ENCODE peak calls at places on chromosomes 1 and 21, in eight cellular contexts. S, I, C, Y, O, G, P and N are unnamed samples.

GRCh38 chr1:18580087-18580486 is 50.6 kb upstream of the PAX7 start:
- DNase-seq in S (no peak), I (no peak), C (no peak), Y (no peak), O (no peak), G (no peak), P (no peak), N (no peak)

GRCh38 chr21:37095821-37096220 is 22.8 kb downstream of the TTC3 start:
- DNase-seq in S (no peak), I (no peak), C (no peak), Y (no peak), O (no peak), G (no peak), P (no peak), N (no peak)

GRCh38 chr1:52877554-52877953 is 35.0 kb downstream of the ZYG11A start:
- DNase-seq in S (no peak), I (no peak), C (no peak), Y (no peak), O (peak), G (no peak), P (no peak), N (no peak)

GRCh38 chr1:111369177-111369576 is 58.4 kb downstream of the OVGP1 start:
- DNase-seq in S (no peak), I (no peak), C (no peak), Y (no peak), O (no peak), G (peak), P (peak), N (no peak)

GRCh38 chr1:111729271-111729921 is 9.8 kb downstream of the INKA2 start:
- DNase-seq in S (no peak), I (no peak), C (no peak), Y (peak), O (no peak), G (no peak), P (peak), N (no peak)

GRCh38 chr1:220874201-220874655 is 5.0 kb upstream of the HLX start:
- DNase-seq in S (no peak), I (peak), C (no peak), Y (no peak), O (peak), G (peak), P (peak), N (peak)

GRCh38 chr1:20185834-20186782 is at the start of the genes PLA2G2C and UBXN10:
- DNase-seq in S (no peak), I (peak), C (peak), Y (peak), O (no peak), G (peak), P (peak), N (peak)

GRCh38 chr1:24635195-24635843 is 7.8 kb upstream of the SRRM1 start:
- DNase-seq in S (no peak), I (peak), C (no peak), Y (no peak), O (peak), G (no peak), P (peak), N (no peak)

GRCh38 chr1:93605812-93606512 is 75.7 kb downstream of the BCAR3 start:
- DNase-seq in S (no peak), I (no peak), C (no peak), Y (no peak), O (peak), G (no peak), P (peak), N (no peak)

GRCh38 chr21:41707231-41707988 is 59.4 kb downstream of the RIPK4 start:
- DNase-seq in S (no peak), I (no peak), C (no peak), Y (no peak), O (no peak), G (no peak), P (no peak), N (no peak)

GRCh38 chr1:47617381-47618221 is 179.8 kb downstream of the FOXD2 start:
- DNase-seq in S (no peak), I (no peak), C (no peak), Y (no peak), O (no peak), G (no peak), P (no peak), N (no peak)

GRCh38 chr21:45424854-45425795 is 20.2 kb downstream of the COL18A1 start:
- DNase-seq in S (no peak), I (no peak), C (peak), Y (no peak), O (no peak), G (no peak), P (no peak), N (no peak)

GRCh38 chr1:62707746-62708123 is 19.5 kb upstream of the DOCK7 start:
- DNase-seq in S (no peak), I (no peak), C (no peak), Y (no peak), O (no peak), G (no peak), P (no peak), N (no peak)

GRCh38 chr21:46661211-46661625 is 25.7 kb downstream of the PRMT2 start:
- DNase-seq in S (no peak), I (no peak), C (no peak), Y (peak), O (peak), G (peak), P (peak), N (peak)

GRCh38 chr1:200240655-200241054 is 169.2 kb downstream of the ZNF281 start:
- DNase-seq in S (no peak), I (no peak), C (no peak), Y (no peak), O (peak), G (no peak), P (peak), N (peak)

GRCh38 chr1:108893141-108893530 is 16.4 kb downstream of the GPSM2 start:
- DNase-seq in S (no peak), I (no peak), C (no peak), Y (no peak), O (peak), G (no peak), P (no peak), N (no peak)

GRCh38 chr21:42669069-42669468 is 15.6 kb downstream of the PDE9A start:
- DNase-seq in S (no peak), I (no peak), C (peak), Y (peak), O (no peak), G (no peak), P (peak), N (no peak)

GRCh38 chr21:39712976-39713375 is 32.0 kb upstream of the IGSF5 start:
- DNase-seq in S (no peak), I (no peak), C (no peak), Y (no peak), O (no peak), G (peak), P (no peak), N (no peak)
- TF ChIP-seq CTCF in S (no peak), I (peak), C (no peak), Y (no peak), O (no peak), G (no peak), P (no peak), N (no peak)

GRCh38 chr1:29703596-29703995 is 467.3 kb downstream of the PTPRU start:
- DNase-seq in S (no peak), I (peak), C (no peak), Y (no peak), O (peak), G (peak), P (peak), N (peak)
- TF ChIP-seq CTCF in S (peak), I (peak), C (peak), Y (peak), O (peak), G (peak), P (peak), N (peak)

GRCh38 chr1:181496759-181497158 is 13.4 kb downstream of the CACNA1E start:
- DNase-seq in S (no peak), I (no peak), C (no peak), Y (no peak), O (no peak), G (no peak), P (no peak), N (no peak)

GRCh38 chr1:181490740-181491712 is 7.7 kb downstream of the CACNA1E start:
- DNase-seq in S (no peak), I (no peak), C (no peak), Y (no peak), O (no peak), G (no peak), P (peak), N (no peak)

GRCh38 chr1:181493145-181493544 is 9.8 kb downstream of the CACNA1E start:
- DNase-seq in S (no peak), I (no peak), C (no peak), Y (no peak), O (no peak), G (no peak), P (no peak), N (no peak)

GRCh38 chr1:181490276-181490675 is 7.0 kb downstream of the CACNA1E start:
- DNase-seq in S (no peak), I (no peak), C (no peak), Y (no peak), O (no peak), G (no peak), P (no peak), N (no peak)

GRCh38 chr1:181493885-181494284 is 10.6 kb downstream of the CACNA1E start:
- DNase-seq in S (no peak), I (no peak), C (no peak), Y (no peak), O (no peak), G (no peak), P (no peak), N (no peak)
- TF ChIP-seq CTCF in S (no peak), I (no peak), C (no peak), Y (no peak), O (no peak), G (no peak), P (no peak), N (no peak)

DNA sequence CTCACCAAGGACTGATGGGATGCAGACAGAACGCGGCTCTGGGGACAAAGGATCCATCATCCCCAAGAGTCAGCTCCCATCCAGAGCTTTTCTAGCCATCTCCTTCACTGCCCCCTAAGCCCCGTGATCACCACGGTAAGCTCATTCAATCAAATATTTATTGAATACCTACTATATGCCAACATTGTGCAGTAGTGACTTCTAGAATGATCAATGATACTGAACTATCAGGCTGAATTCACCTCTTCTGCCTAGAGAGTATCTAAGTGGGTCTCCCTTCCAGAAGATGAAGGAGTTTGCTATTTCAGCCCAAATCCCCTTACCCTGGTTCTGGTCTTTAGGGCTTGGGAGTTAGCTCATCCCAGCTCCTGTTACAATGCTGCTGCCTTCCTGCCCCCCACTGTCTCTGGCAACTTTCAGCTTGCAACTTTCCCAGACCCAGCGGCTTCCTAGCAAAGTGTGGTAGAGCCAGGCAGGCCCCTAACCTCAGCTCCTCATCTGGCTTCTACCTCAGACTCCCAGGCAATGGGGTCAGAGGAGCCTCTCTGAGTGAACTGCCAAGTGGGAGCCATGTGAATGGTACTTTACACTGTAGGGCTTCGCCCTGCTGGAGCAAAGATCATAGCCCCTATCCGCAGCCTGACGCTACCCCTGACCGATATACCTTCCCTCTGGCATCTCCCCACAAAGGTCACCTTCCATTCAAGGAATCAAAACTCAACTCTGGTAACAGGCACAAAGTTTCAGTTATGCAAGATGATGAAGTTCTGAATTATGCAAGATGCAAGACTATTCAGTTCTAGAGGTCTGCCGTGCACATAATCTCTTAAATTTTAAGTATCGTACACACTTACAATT is 20.9 kb downstream of the TMEM53 start:
- DNase-seq in S (no peak), I (no peak), C (no peak), Y (no peak), O (no peak), G (no peak), P (no peak), N (no peak)
- TF ChIP-seq CTCF in S (peak), I (no peak), C (peak), Y (peak), O (no peak), G (no peak), P (no peak), N (peak)

DNA sequence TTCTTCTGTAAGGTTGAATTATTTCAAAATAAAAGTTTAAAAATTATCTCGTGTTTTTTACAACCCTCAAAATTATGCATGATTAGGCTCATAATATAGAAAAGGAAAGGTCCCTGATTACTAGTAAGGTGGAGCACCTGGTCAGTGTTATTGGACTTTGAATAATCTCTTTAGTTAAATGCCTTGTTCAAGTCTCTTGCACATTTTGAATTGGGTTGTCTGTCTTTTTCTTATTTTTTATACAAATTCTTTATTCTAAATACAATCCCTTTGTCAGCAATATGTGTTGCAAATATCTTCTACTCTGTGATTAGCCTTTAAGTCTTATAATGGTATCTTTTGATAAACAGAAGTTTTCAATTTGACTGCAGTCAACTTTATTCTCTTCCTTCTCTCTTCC is 100.7 kb upstream of the TNFSF4 start:
- DNase-seq in S (no peak), I (no peak), C (no peak), Y (no peak), O (no peak), G (no peak), P (no peak), N (no peak)
- TF ChIP-seq CTCF in S (no peak), I (no peak), C (no peak), Y (no peak), O (no peak), G (no peak), P (no peak), N (no peak)

DNA sequence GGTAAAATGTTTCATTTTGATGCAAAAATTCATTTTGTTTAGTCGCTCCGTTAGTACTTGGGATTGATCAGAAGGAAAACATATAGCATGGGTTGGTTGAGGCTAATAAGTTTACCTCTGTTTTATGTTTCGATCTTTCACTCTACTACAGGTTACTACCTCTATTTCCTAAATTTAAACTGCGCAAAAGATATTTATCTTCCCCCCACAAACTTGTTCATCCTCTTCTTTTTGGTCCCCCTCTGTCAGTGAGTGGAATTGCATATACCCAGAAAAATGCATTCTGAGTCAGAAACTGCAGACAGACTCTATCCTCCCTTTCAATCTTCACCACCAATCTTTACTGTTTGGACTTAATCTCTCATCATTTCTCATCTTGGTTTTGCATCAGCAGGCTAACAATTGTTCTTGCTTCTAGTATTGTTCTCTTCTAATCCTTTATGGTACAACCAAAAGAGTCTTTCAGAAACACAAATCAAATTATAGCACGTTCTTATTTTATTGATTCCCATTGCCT is 316.0 kb upstream of the ADGRL4 start:
- DNase-seq in S (no peak), I (no peak), C (no peak), Y (no peak), O (peak), G (no peak), P (peak), N (no peak)
- TF ChIP-seq CTCF in S (no peak), I (no peak), C (no peak), Y (no peak), O (peak), G (no peak), P (peak), N (peak)

DNA sequence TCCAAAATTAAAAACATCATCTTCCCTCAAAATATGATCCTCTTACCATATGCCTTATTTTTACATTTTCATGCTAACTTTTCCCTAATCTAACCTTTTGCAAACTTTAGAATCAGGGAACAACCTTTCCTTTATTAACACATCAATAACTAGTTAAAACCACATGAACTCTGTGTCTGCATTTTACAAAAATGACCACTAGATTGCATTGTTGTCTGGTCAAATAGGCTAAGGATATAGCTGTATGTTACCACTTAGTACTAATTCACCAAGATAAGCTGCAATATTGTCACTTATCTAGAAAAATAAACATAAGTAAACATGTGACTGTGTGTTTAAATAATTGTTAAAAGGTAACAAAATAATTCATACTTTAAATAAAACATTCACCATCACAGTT is 82.3 kb downstream of the DENND1B start:
- DNase-seq in S (no peak), I (no peak), C (no peak), Y (no peak), O (peak), G (no peak), P (peak), N (no peak)
- TF ChIP-seq CTCF in S (peak), I (peak), C (no peak), Y (peak), O (peak), G (no peak), P (peak), N (no peak)